ENCODE peak calls at places on chromosomes 5 and 9, in five cellular contexts. K is endodermal cell, T is tibial nerve, Q is body of pancreas, S is aorta. I is an unnamed sample. For H3K27me3, the result is how much of the 10 kb centered on the place peaks cover.

GRCh38 chr5:42654645-42655044 is 102.0 kb upstream of the CCDC152 start:
- DNase-seq in S (no peak), T (no peak), Q (no peak), K (no peak), I (no peak)

GRCh38 chr5:29367176-29367833 is 1826.2 kb upstream of the CDH6 start:
- DNase-seq in Q (no peak), T (no peak), S (no peak), K (peak), I (no peak)

GRCh38 chr5:15452030-15452429 is 48.0 kb upstream of the FBXL7 start:
- DNase-seq in K (no peak), Q (no peak), T (no peak), S (no peak), I (no peak)

GRCh38 chr9:105259731-105260612 is 15.5 kb downstream of the SLC44A1 start:
- DNase-seq in Q (no peak), T (no peak), S (no peak), K (no peak), I (no peak)

GRCh38 chr9:109101202-109101595 is 18.5 kb downstream of the TMEM245 start:
- DNase-seq in K (no peak), T (no peak), S (no peak), Q (no peak), I (no peak)

GRCh38 chr5:125342938-125343401 is 596.5 kb upstream of the ZNF608 start:
- DNase-seq in K (no peak), T (no peak), Q (no peak), S (no peak), I (no peak)

GRCh38 chr9:7976167-7976755 is 176.7 kb upstream of the DMAC1 start:
- DNase-seq in S (no peak), Q (no peak), K (no peak), T (no peak), I (peak)

GRCh38 chr5:138955013-138955660 is 80.0 kb upstream of the LRRTM2 start:
- DNase-seq in Q (peak), K (no peak), T (no peak), S (no peak), I (no peak)

GRCh38 chr5:53367727-53368126 is 112.7 kb upstream of the FST start:
- DNase-seq in S (no peak), K (no peak), T (no peak), Q (no peak), I (no peak)

GRCh38 chr5:124478139-124478737 is 268.2 kb downstream of the ZNF608 start:
- DNase-seq in K (no peak), T (no peak), Q (no peak), S (no peak), I (no peak)

GRCh38 chr5:66757219-66757833 is 161.1 kb downstream of the MAST4 start:
- DNase-seq in K (peak), T (no peak), S (no peak), Q (peak), I (no peak)

GRCh38 chr9:134522976-134523375 is 118.6 kb upstream of the COL5A1 start:
- DNase-seq in Q (no peak), S (peak), T (no peak), K (no peak), I (no peak)

GRCh38 chr9:88927510-88927909 is 63.8 kb upstream of the S1PR3 start:
- DNase-seq in T (no peak), K (no peak), Q (no peak), S (no peak), I (no peak)

GRCh38 chr5:82011761-82012160 is 39.9 kb downstream of the ATG10 start:
- DNase-seq in T (no peak), S (no peak), K (no peak), Q (no peak), I (no peak)

DNA sequence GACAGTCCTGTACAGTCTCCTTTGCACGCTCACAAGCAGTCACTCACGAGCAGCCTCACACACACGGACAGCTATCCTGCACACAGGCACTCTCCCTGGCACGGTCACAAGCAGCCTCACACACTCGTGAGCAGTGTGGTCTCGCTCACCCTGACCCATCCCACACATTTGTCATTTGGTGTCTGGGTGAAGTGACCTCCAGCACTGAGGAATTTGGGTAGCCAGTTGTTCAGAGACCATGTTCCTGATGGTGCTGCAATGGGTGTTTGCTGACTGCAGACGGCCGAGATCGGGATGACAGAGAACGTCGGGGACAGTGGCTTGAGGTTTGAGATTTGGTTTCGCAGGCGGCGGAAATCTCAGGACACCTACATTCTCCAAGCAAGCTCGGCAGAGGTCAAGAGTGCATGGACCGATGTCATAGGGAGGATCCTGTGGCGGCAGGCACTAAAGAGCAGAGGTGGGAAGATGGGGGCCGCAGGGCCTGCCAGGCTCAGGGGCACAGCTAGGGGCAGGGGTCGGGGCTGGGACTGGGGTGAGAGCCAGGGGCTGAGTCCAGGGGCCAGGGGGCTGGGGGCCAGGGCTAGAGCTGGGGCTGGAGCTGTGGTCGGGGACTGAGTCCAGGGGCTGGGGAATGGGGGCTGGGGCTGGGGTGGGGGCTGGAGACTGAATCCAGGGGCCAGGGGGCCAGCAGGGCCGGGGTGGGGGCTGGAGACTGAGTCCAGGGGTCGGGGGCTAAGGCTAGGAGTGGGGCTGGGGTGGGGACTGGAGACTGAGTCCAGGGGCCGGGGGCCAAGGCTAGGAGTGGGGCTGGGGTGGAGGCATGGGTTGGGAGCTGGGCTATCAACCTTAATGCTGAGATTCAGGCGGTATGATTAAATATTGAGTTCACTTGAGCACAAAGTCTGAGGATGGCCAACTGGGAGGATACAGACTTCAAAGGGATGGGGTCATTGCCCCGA is 17.4 kb upstream of the LRRC14B start:
- DNase-seq in Q (no peak), T (no peak), S (peak), K (no peak), I (no peak)
- H3K27me3 ChIP-seq in Q (under half), T (under half), S (under half), K (under half), I (under half)

DNA sequence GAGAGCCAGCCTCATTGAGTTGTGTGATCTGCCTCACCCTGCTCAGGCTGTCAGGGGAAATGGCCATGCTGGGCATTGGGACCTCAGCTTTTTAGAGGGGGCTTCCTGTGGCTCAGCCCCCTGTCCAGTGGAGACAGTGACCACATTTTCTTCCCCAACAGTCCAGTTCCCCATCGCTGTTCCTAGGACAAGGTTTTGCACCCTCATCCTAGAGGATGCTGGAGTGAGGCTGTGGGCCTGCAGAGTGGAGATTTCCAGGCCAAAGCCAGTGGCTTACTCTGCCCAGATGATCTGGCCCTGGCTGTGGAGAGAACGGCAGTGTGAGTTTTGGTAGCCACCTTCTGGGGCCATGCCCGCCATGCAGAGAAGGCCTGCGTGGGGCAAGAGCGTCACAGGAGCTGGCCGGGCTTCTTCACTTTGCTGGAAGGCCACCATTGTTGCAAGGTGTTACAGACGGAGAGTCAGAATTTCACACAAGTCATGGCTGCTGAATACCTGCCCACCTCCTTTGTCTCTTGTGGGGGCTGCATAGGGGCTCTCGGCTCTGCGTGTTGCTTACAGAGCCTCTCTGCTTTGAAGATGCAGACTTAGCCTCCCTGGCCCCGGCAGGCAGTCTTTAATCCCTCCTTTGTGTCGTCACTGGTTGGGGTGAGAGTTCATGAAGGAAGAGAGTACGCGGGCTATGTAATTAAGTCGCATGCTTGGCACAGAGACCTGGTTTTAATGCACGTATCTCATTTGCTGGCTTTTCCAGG is 35.2 kb upstream of the PITX1 start:
- DNase-seq in T (no peak), K (peak), S (peak), Q (no peak), I (no peak)
- H3K27me3 ChIP-seq in T (under half), K (under half), S (under half), Q (under half), I (under half)

DNA sequence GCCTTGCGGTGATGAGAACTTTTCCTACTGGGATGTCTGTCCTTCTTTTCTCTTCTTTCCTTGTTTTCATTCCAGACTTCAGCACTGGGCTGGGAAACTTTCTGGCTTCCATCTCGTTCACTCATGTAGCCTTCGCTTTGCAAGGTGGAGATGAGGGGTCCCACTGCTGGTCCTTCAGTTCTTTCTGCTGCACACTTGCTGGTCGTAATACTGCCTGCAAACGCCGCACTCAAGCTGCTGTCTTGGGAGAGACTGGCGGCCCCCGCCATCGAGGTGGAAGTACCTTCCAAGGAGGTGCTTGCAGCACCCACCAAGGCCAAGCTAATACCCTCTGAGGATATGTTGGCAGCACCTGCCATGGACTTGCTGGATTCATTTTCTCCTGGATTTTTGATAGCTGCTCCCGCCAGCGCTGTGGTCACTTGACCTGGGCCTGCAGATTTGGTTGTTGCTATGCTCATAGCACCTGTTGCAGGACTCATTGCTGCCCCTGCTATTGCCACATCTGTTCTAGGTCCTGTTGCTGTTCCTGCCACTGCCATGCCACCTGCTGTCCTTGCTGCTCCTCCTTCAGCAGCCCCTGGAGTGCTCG is 3.0 kb downstream of the GARIN3 start:
- DNase-seq in S (no peak), Q (no peak), K (no peak), T (no peak), I (no peak)
- H3K27me3 ChIP-seq in S (under half), Q (under half), K (under half), T (under half), I (under half)

GRCh38 chr5:132493821-132494220 is 3.2 kb upstream of the IRF1 start:
- DNase-seq in S (no peak), K (no peak), T (no peak), Q (no peak), I (no peak)

GRCh38 chr5:132497488-132497997 is 7.0 kb upstream of the IRF1 start:
- DNase-seq in T (peak), Q (peak), K (peak), S (peak), I (no peak)

GRCh38 chr5:132495063-132495671 is 4.6 kb upstream of the IRF1 start:
- DNase-seq in T (peak), K (no peak), Q (no peak), S (no peak), I (no peak)

GRCh38 chr5:132496631-132497487 is 6.3 kb upstream of the IRF1 start:
- DNase-seq in Q (peak), T (peak), S (peak), K (peak), I (no peak)

GRCh38 chr5:132495672-132496630 is 5.4 kb upstream of the IRF1 start:
- DNase-seq in T (peak), K (peak), Q (peak), S (peak), I (peak)
- H3K27me3 ChIP-seq in T (under half), K (under half), Q (under half), S (under half), I (under half)

DNA sequence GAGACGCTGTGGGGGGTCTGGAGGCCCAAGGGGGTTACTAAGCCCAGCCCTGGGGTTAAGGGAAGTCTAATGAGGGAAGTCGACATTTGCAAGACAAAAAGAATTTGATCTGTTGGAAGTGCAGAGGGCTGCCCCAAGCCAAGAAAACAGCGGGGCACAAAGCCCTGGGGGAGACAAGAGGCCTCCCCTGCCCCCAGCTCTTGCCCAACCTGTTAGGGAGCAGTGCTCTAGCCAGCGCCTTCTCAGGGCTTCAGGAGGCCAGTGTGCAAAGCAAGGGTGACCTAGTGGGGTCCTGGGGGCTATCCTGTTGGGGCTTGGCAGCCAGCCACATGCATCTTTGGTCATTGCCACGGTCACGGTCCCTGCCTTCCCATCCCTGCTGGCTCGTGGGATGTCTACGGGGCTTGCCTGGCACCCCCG is 25.2 kb downstream of the GFI1B start:
- DNase-seq in Q (no peak), T (no peak), S (no peak), K (peak), I (no peak)
- H3K27me3 ChIP-seq in Q (under half), T (under half), S (under half), K (under half), I (under half)

GRCh38 chr5:96481396-96481795 is 48.3 kb upstream of the PCSK1 start:
- DNase-seq in Q (no peak), K (no peak), S (no peak), T (no peak), I (no peak)
- H3K27me3 ChIP-seq in Q (under half), K (under half), S (under half), T (under half), I (under half)

GRCh38 chr9:126531035-126531571 is 82.6 kb upstream of the LMX1B start:
- DNase-seq in Q (no peak), K (no peak), S (peak), T (no peak), I (no peak)
- H3K27me3 ChIP-seq in Q (under half), K (under half), S (under half), T (under half), I (under half)

I was measured in effector memory CD4-positive, alpha-beta T cell.